ENCODE peak calls at places on chromosomes 3 and 15, in four cellular contexts. W is IMR-90, O is K562, N is colonic mucosa. E is an unnamed sample.

GRCh38 chr3:189298469-189299375 is 127.0 kb downstream of the TPRG1 start:
- DNase-seq in W (no peak), N (no peak), O (no peak), E (no peak)

GRCh38 chr3:151584603-151585002 is 123.7 kb upstream of the IGSF10 start:
- DNase-seq in N (no peak), W (no peak), O (peak), E (no peak)

GRCh38 chr3:97232635-97233034 is 418.2 kb downstream of the EPHA6 start:
- DNase-seq in N (no peak), W (no peak), O (no peak), E (no peak)

GRCh38 chr3:60517134-60517533 is 734.1 kb downstream of the FHIT start:
- DNase-seq in O (no peak), N (no peak), W (no peak), E (no peak)

GRCh38 chr15:35697549-35698299 is 151.8 kb upstream of the DPH6 start:
- DNase-seq in O (no peak), W (peak), N (no peak), E (no peak)

GRCh38 chr3:125611908-125612307 is 16.6 kb upstream of the OSBPL11 start:
- DNase-seq in O (no peak), N (no peak), W (no peak), E (no peak)

GRCh38 chr3:156253150-156253549 is 132.8 kb downstream of the KCNAB1 start:
- DNase-seq in W (no peak), O (no peak), N (no peak), E (no peak)

GRCh38 chr3:18758047-18758704 is 333.0 kb upstream of the SATB1 start:
- DNase-seq in O (peak), N (peak), W (no peak), E (no peak)

GRCh38 chr3:65919841-65920240 is 118.9 kb downstream of the MAGI1 start:
- DNase-seq in W (peak), O (no peak), N (no peak), E (no peak)

GRCh38 chr3:14899993-14900618 is 47.3 kb upstream of the NR2C2 start:
- DNase-seq in W (no peak), N (peak), O (no peak), E (no peak)

GRCh38 chr3:14789221-14789620 is 29.5 kb upstream of the FGD5 start:
- DNase-seq in W (no peak), N (no peak), O (no peak), E (peak)

DNA sequence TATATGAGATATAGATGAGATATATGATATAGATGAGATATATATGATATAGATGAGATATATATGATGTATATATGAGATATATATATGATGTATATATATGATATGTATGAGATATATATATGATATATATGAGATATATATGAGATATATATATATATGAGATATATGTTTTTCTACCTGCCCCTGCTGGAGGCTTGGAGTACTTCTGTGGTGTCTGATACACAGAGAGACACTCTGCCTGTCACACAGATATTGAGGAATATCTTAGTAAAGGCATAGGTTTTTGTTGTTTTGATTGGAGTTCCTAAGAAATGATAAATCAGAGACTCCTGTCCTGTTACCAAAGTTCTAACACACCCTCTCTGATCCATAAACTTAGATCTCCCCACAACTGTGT is 43.0 kb downstream of the TMEM41A start:
- DNase-seq in O (no peak), N (no peak), W (no peak), E (no peak)
- TF ChIP-seq CTCF in O (no peak), N (no peak), W (no peak), E (no peak)

GRCh38 chr15:77143606-77144005 is 72.7 kb upstream of the TSPAN3 start:
- DNase-seq in N (no peak), O (no peak), W (peak), E (no peak)

GRCh38 chr15:77145370-77145769 is 74.5 kb upstream of the TSPAN3 start:
- DNase-seq in W (no peak), N (no peak), O (no peak), E (no peak)

GRCh38 chr15:77144028-77144427 is 73.1 kb upstream of the TSPAN3 start:
- DNase-seq in W (peak), O (no peak), N (no peak), E (no peak)

GRCh38 chr15:77143191-77143590 is 72.3 kb upstream of the TSPAN3 start:
- DNase-seq in O (no peak), N (no peak), W (no peak), E (no peak)

GRCh38 chr15:77144492-77145070 is 73.7 kb upstream of the TSPAN3 start:
- DNase-seq in W (peak), N (no peak), O (no peak), E (no peak)
- H3K9ac ChIP-seq in W (peak), N (no peak), O (no peak), E (no peak)

GRCh38 chr3:62378329-62378789 is 5.0 kb upstream of the FEZF2 start:
- DNase-seq in N (no peak), W (no peak), O (no peak), E (no peak)
- H3K4me3 ChIP-seq in N (no peak), W (no peak), O (no peak), E (no peak)

DNA sequence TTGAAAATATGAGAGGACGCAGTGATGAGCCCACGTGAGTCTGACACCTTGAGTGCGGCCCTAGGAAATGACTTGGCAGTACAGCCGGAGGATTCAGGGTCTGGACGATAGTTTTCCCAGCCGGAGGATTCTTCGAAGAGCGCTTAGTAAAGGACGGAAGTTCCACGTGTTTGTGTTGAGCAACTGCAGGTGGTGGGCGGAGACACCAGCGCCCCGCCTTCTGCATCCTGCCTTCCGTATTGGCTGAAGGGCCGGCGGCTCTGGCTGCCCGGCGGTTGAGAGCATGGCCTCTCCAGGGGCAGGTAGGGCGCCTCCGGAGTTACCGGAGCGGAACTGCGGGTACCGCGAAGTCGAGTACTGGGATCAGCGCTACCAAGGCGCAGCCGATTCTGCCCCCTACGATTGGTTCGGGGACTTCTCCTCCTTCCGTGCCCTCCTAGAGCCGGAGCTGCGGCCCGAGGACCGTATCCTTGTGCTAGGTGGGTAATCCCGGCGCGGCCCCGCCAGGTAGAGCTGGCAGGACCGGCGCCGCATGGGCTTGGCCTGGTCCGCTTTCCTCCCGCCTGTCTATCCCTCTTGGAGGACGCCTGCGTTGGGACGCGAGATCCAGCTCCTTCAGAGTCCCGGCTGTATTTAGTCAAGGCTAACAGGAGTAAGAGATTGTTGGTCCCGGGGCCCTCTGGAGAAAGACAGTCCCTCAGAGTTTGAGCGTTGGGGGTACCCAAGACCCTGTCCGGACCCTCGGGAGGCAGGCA is at the start of gene EEF1AKMT4:
- DNase-seq in O (peak), N (peak), W (peak), E (peak)
- TF ChIP-seq CTCF in O (peak), N (peak), W (peak), E (peak)

DNA sequence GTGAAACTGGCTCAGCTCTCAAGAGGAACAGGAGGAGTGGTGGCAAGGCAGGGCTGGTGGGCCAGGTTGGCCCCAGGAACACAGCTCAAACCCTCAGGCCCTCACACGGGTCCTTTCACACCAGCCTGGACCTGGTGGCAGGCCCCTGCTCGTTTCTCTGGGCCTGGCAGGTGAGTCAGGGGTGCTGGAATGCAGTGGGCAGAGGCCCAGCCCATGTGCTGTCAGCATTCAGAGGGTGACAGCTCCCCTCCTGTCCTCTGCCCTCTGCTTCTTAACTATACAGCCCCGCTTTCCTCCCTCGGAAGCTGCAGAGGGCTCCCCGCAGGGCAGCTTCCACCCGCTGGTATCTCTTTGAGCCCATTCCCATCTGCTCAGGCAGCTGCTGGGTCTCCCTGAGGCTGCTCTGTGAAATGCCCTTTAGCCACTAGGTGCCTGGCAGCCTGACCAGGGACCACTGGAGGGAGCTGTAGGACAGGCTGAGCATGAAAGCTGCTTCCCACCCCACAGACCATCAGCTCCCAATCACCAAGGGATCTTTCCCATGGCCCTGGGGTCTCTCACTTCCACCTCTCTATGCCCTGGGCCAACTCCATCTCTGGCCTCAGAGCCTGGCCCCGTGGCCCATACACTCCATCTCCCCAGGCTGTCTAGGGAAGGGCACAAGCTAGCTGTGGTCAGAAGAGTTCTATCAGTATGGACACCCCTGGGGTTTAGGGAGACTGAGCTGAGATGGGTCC is 24.8 kb downstream of the SHF start:
- DNase-seq in N (peak), W (peak), O (peak), E (peak)
- H3K9ac ChIP-seq in N (no peak), W (no peak), O (no peak), E (no peak)

DNA sequence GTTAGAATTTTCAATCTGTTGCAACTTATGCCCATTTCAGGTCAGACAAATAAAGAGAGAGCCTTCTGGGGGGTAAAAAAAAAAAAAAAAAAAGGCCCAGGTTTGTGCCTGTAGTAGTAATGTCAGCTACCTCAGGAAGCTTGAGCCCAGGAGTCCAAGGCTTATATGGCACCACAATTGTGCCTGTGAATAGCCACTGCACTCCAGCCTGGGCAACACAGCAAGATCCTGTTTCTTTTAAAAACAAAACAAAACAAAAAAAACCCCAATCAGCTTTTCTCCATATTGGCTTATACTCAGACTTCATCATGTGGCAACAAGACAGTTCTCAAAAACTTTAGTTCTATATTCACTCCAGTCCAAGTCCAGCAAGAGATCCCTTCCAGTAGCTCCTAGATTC is 8.4 kb upstream of the LRRFIP2 start:
- DNase-seq in N (no peak), O (no peak), W (no peak), E (no peak)
- H3K4me3 ChIP-seq in N (no peak), O (no peak), W (no peak), E (no peak)

DNA sequence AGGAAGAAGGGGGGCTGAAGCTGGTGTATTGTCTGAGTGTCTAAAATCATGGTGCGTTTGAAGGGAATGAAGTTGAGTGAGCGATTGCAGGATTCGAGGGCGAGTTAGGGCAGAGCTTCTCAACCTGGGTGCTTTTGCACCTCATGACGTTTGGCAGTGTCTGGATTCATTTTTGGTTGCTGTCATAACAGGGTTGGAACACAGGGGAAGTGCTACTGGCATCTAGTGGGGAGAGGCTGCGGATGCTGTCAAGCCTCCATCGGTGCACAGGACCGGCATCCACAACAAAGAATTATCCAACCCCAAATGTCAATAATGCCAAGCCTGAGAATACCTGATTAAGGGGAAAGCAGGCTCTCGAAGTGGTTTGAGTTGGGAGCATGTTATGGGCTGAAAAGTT is 120.0 kb downstream of the SLCO3A1 start:
- DNase-seq in N (no peak), O (no peak), W (no peak), E (no peak)
- TF ChIP-seq CTCF in N (no peak), O (no peak), W (peak), E (no peak)

E was measured in kidney.